ENCODE peak calls at places on chromosomes 1 and 21, in eight cellular contexts. One of them, this sample, is unnamed.

GRCh38 chr1:71753746-71754145 is 528.6 kb downstream of the NEGR1 start:
- DNase-seq in A549: no peak
- DNase-seq in aorta: no peak
- DNase-seq in IMR-90: no peak
- DNase-seq in spleen: no peak
- DNase-seq in PC-3: no peak
- DNase-seq in CD8-positive, alpha-beta memory T cell: no peak
- DNase-seq in adrenal gland: no peak
- DNase-seq in this sample: no peak

GRCh38 chr1:115534106-115534505 is 107.7 kb upstream of the VANGL1 start:
- DNase-seq in A549: no peak
- DNase-seq in PC-3: no peak
- DNase-seq in spleen: no peak
- DNase-seq in IMR-90: no peak
- DNase-seq in adrenal gland: no peak
- DNase-seq in CD8-positive, alpha-beta memory T cell: no peak
- DNase-seq in aorta: no peak
- DNase-seq in this sample: no peak

GRCh38 chr1:22112505-22112904 is 30.4 kb downstream of the WNT4 start:
- DNase-seq in IMR-90: peak; percentile 31
- DNase-seq in adrenal gland: no peak
- DNase-seq in A549: no peak
- DNase-seq in aorta: no peak
- DNase-seq in PC-3: no peak
- DNase-seq in CD8-positive, alpha-beta memory T cell: no peak
- DNase-seq in spleen: no peak
- DNase-seq in this sample: no peak

GRCh38 chr1:9715536-9716226 is 64.2 kb downstream of the PIK3CD start:
- DNase-seq in CD8-positive, alpha-beta memory T cell: peak; percentile 73
- DNase-seq in A549: no peak
- DNase-seq in spleen: peak; percentile 84
- DNase-seq in IMR-90: no peak
- DNase-seq in PC-3: no peak
- DNase-seq in aorta: no peak
- DNase-seq in adrenal gland: no peak
- DNase-seq in this sample: no peak

GRCh38 chr1:203270448-203270847 is 34.9 kb upstream of the BTG2 start:
- DNase-seq in A549: no peak
- DNase-seq in adrenal gland: no peak
- DNase-seq in spleen: no peak
- DNase-seq in CD8-positive, alpha-beta memory T cell: no peak
- DNase-seq in aorta: no peak
- DNase-seq in PC-3: no peak
- DNase-seq in IMR-90: no peak
- DNase-seq in this sample: no peak

GRCh38 chr1:217402301-217402700 is 228.6 kb downstream of the GPATCH2 start:
- DNase-seq in CD8-positive, alpha-beta memory T cell: no peak
- DNase-seq in PC-3: no peak
- DNase-seq in A549: no peak
- DNase-seq in spleen: no peak
- DNase-seq in aorta: no peak
- DNase-seq in adrenal gland: no peak
- DNase-seq in IMR-90: peak; percentile 12
- DNase-seq in this sample: no peak

GRCh38 chr21:25801217-25802015 is 66.6 kb downstream of the GABPA start:
- DNase-seq in PC-3: peak; percentile 89
- DNase-seq in aorta: peak; percentile 91
- DNase-seq in CD8-positive, alpha-beta memory T cell: peak; percentile 76
- DNase-seq in spleen: peak; percentile 91
- DNase-seq in A549: peak; percentile 55
- DNase-seq in IMR-90: peak; percentile 76
- DNase-seq in adrenal gland: peak; percentile 95
- DNase-seq in this sample: peak; percentile 49

GRCh38 chr21:45981641-45982255 is at the start of gene COL6A1:
- DNase-seq in aorta: peak; percentile 88
- DNase-seq in adrenal gland: peak; percentile 72
- DNase-seq in IMR-90: peak; percentile 66
- DNase-seq in spleen: peak; percentile 83
- DNase-seq in CD8-positive, alpha-beta memory T cell: no peak
- DNase-seq in PC-3: peak; percentile 50
- DNase-seq in A549: no peak
- DNase-seq in this sample: no peak

GRCh38 chr1:19229828-19230325 is 19.8 kb upstream of the UBR4 start:
- DNase-seq in aorta: no peak
- DNase-seq in PC-3: no peak
- DNase-seq in adrenal gland: no peak
- DNase-seq in IMR-90: no peak
- DNase-seq in CD8-positive, alpha-beta memory T cell: no peak
- DNase-seq in A549: no peak
- DNase-seq in spleen: no peak
- DNase-seq in this sample: no peak

GRCh38 chr1:183272390-183272801 is 86.3 kb downstream of the LAMC2 start:
- DNase-seq in A549: peak; percentile 40
- DNase-seq in PC-3: peak; percentile 79
- DNase-seq in aorta: no peak
- DNase-seq in IMR-90: peak; percentile 94
- DNase-seq in spleen: peak; percentile 45
- DNase-seq in adrenal gland: no peak
- DNase-seq in CD8-positive, alpha-beta memory T cell: no peak
- DNase-seq in this sample: no peak
- H3K4me1 ChIP-seq in A549: peaks cover 24% of the 10 kb centered on the region
- H3K4me1 ChIP-seq in PC-3: peaks cover 27% of the 10 kb centered on the region
- H3K4me1 ChIP-seq in aorta: no peaks in the 10 kb centered on the region
- H3K4me1 ChIP-seq in IMR-90: peaks cover 26% of the 10 kb centered on the region
- H3K4me1 ChIP-seq in spleen: no peaks in the 10 kb centered on the region
- H3K4me1 ChIP-seq in adrenal gland: no peaks in the 10 kb centered on the region
- H3K4me1 ChIP-seq in CD8-positive, alpha-beta memory T cell: no peaks in the 10 kb centered on the region
- H3K4me1 ChIP-seq in this sample: peaks cover 15% of the 10 kb centered on the region

GRCh38 chr1:206924549-206925115 is 2.9 kb upstream of the FCMR start:
- DNase-seq in aorta: peak; percentile 34
- DNase-seq in CD8-positive, alpha-beta memory T cell: no peak
- DNase-seq in A549: no peak
- DNase-seq in spleen: peak; percentile 80
- DNase-seq in PC-3: no peak
- DNase-seq in adrenal gland: no peak
- DNase-seq in IMR-90: no peak
- DNase-seq in this sample: no peak

GRCh38 chr1:206923961-206924548 is 2.3 kb upstream of the FCMR start:
- DNase-seq in spleen: no peak
- DNase-seq in CD8-positive, alpha-beta memory T cell: no peak
- DNase-seq in aorta: peak; percentile 26
- DNase-seq in IMR-90: no peak
- DNase-seq in adrenal gland: no peak
- DNase-seq in A549: no peak
- DNase-seq in PC-3: no peak
- DNase-seq in this sample: no peak

GRCh38 chr1:206921772-206922265 is at the start of gene FCMR:
- DNase-seq in PC-3: no peak
- DNase-seq in A549: no peak
- DNase-seq in IMR-90: no peak
- DNase-seq in adrenal gland: no peak
- DNase-seq in spleen: no peak
- DNase-seq in aorta: peak; percentile 2
- DNase-seq in CD8-positive, alpha-beta memory T cell: peak; percentile 68
- DNase-seq in this sample: no peak

GRCh38 chr1:206922524-206922923 is 783 bp upstream of the FCMR start:
- DNase-seq in adrenal gland: no peak
- DNase-seq in aorta: peak; percentile 35
- DNase-seq in CD8-positive, alpha-beta memory T cell: no peak
- DNase-seq in spleen: no peak
- DNase-seq in A549: no peak
- DNase-seq in PC-3: no peak
- DNase-seq in IMR-90: no peak
- DNase-seq in this sample: no peak

DNA sequence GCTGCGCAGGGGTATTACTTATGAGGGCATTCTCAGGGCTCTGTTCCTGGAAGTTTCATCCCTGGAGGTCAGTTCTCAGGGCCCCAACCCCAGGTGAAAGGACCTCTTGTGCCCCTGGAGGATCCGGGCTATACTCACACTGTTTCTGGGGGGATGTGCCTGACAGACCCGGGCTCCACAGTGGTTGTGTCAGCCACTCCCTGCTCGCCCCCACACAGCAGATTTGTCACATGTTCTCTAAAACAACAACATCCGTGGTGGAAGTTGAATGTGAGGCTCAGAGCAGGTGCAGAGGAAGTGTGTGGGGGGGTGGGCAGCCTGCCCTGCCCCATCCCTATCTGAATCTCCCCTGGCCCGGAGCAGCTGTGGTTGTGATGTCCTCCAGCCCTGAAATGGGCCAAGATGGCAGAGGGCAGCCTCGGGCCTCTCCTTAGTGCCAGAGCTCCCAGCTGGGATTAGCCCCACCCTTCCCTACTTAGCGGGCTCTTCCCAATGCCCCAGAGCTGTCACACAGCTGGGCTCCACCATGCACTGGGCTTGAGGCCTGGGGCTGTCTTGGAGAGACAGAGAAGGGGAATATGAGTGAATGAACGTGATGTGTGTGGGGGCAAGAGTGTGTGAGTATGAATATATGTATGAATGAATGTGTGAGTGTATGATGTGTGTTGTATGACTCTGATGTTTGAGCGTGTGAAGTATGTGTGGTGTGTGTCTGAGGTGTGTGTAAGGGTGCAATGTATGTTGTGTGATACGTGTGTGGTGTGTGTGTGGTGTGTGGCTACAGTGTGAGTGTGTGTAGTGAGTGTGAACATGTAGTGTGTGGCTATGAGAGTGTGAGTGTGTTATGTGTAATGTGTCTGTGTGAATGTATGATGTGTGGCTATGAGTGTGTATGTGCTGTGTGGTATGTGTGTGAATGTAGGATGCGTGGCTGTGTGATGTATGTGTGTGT is 1.5 kb upstream of the FCMR start:
- DNase-seq in CD8-positive, alpha-beta memory T cell: peak; percentile 78
- DNase-seq in aorta: peak; percentile 67
- DNase-seq in A549: no peak
- DNase-seq in PC-3: no peak
- DNase-seq in spleen: peak; percentile 95
- DNase-seq in IMR-90: no peak
- DNase-seq in adrenal gland: no peak
- DNase-seq in this sample: no peak
- H3K4me1 ChIP-seq in CD8-positive, alpha-beta memory T cell: peaks cover 51% of the 10 kb centered on the region
- H3K4me1 ChIP-seq in aorta: no peaks in the 10 kb centered on the region
- H3K4me1 ChIP-seq in A549: peaks cover 10% of the 10 kb centered on the region
- H3K4me1 ChIP-seq in PC-3: peaks cover 15% of the 10 kb centered on the region
- H3K4me1 ChIP-seq in spleen: peaks cover 81% of the 10 kb centered on the region
- H3K4me1 ChIP-seq in IMR-90: no peaks in the 10 kb centered on the region
- H3K4me1 ChIP-seq in adrenal gland: no peaks in the 10 kb centered on the region
- H3K4me1 ChIP-seq in this sample: no peaks in the 10 kb centered on the region

DNA sequence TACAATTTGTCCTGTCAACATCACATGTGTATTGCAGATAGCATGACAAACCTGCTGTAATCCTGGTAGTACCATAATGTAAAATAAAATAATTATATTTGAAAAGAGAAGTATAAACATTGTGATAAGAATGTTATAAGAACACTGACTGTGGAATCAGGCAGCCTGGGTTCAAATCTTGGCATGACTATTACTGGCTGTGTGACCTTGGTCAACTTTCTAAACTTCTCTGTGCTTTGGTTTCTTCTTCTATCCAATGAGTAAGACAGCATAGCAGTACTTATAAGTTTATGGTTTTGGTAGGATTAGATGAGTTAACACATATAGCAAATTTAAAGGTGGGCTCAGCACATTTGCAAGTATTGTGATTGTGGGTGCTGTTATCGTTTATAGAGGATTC is 147.1 kb downstream of the NOS1AP start:
- DNase-seq in A549: no peak
- DNase-seq in IMR-90: no peak
- DNase-seq in spleen: no peak
- DNase-seq in adrenal gland: no peak
- DNase-seq in PC-3: no peak
- DNase-seq in aorta: no peak
- DNase-seq in CD8-positive, alpha-beta memory T cell: no peak
- DNase-seq in this sample: no peak
- H3K4me1 ChIP-seq in A549: no peaks in the 10 kb centered on the region
- H3K4me1 ChIP-seq in IMR-90: no peaks in the 10 kb centered on the region
- H3K4me1 ChIP-seq in spleen: no peaks in the 10 kb centered on the region
- H3K4me1 ChIP-seq in adrenal gland: peaks cover 12% of the 10 kb centered on the region
- H3K4me1 ChIP-seq in PC-3: peaks cover 30% of the 10 kb centered on the region
- H3K4me1 ChIP-seq in aorta: peaks cover 2% of the 10 kb centered on the region
- H3K4me1 ChIP-seq in CD8-positive, alpha-beta memory T cell: no peaks in the 10 kb centered on the region
- H3K4me1 ChIP-seq in this sample: no peaks in the 10 kb centered on the region

GRCh38 chr1:182189535-182190066 is 128.1 kb upstream of the ZNF648 start:
- DNase-seq in IMR-90: no peak
- DNase-seq in spleen: no peak
- DNase-seq in PC-3: no peak
- DNase-seq in CD8-positive, alpha-beta memory T cell: no peak
- DNase-seq in aorta: no peak
- DNase-seq in A549: no peak
- DNase-seq in adrenal gland: no peak
- DNase-seq in this sample: no peak

GRCh38 chr1:182185147-182185546 is 123.6 kb upstream of the ZNF648 start:
- DNase-seq in CD8-positive, alpha-beta memory T cell: no peak
- DNase-seq in spleen: no peak
- DNase-seq in adrenal gland: no peak
- DNase-seq in aorta: no peak
- DNase-seq in IMR-90: no peak
- DNase-seq in PC-3: no peak
- DNase-seq in A549: no peak
- DNase-seq in this sample: no peak

GRCh38 chr1:182186757-182187146 is 125.2 kb upstream of the ZNF648 start:
- DNase-seq in spleen: no peak
- DNase-seq in A549: no peak
- DNase-seq in aorta: no peak
- DNase-seq in PC-3: no peak
- DNase-seq in adrenal gland: no peak
- DNase-seq in CD8-positive, alpha-beta memory T cell: no peak
- DNase-seq in IMR-90: no peak
- DNase-seq in this sample: no peak

GRCh38 chr1:182183606-182184005 is 122.1 kb upstream of the ZNF648 start:
- DNase-seq in adrenal gland: no peak
- DNase-seq in spleen: no peak
- DNase-seq in A549: no peak
- DNase-seq in PC-3: peak; percentile 14
- DNase-seq in CD8-positive, alpha-beta memory T cell: no peak
- DNase-seq in IMR-90: no peak
- DNase-seq in aorta: no peak
- DNase-seq in this sample: no peak

DNA sequence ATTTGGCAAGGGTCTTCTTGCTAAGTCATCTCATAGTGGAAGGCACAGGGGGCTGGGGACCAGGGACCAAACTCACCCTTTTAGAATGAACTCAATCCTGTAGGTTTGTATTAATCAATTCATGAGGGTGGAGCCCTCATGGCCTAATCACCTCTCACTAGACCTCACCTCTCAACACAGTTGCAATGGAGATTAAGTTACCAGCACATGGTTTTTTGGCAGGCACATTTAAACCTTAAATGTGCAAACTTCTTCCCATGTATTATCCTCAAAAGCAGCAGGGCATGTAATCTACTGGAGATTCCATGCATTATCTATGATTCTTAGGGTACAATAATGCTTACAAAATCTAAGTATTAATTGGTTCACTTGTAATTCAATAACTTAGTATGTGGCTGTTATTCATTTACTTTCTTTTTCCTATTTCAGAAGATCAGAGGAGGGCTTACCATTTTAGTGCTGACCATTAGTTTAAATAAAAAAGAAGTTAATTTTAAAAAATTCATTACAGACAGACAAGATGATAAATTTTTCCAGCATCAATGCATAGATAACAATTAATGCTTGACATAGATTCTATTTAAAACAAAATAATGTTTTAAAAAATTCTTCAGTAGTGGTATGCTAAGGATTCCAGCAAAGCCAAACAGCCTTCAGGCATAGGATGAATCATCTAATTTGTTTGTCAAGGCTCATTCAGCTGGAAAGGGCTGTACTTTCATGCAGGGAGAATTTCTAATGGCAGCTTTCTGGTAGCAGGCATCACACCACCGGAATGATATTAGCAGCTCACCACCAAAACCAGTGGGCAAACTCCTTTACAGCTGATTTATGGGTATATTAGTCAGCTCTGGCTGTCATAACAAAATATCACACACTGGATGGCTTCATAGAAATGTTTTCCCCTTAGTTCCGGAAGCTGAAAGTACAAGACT is 124.6 kb upstream of the ZNF648 start:
- DNase-seq in A549: peak; percentile 56
- DNase-seq in aorta: no peak
- DNase-seq in adrenal gland: no peak
- DNase-seq in spleen: no peak
- DNase-seq in PC-3: peak; percentile 92
- DNase-seq in IMR-90: peak; percentile 47
- DNase-seq in CD8-positive, alpha-beta memory T cell: no peak
- DNase-seq in this sample: peak; percentile 93
- H3K4me1 ChIP-seq in A549: peaks cover 27% of the 10 kb centered on the region
- H3K4me1 ChIP-seq in aorta: no peaks in the 10 kb centered on the region
- H3K4me1 ChIP-seq in adrenal gland: no peaks in the 10 kb centered on the region
- H3K4me1 ChIP-seq in spleen: peaks cover 6% of the 10 kb centered on the region
- H3K4me1 ChIP-seq in PC-3: peaks cover 35% of the 10 kb centered on the region
- H3K4me1 ChIP-seq in IMR-90: no peaks in the 10 kb centered on the region
- H3K4me1 ChIP-seq in CD8-positive, alpha-beta memory T cell: no peaks in the 10 kb centered on the region
- H3K4me1 ChIP-seq in this sample: peaks cover 25% of the 10 kb centered on the region

This sample was measured in foreskin keratinocyte.